ENCODE peak calls at places on chromosome 9, in nine cellular contexts. U, K, I, B, A, G, E, L and V are unnamed samples.

GRCh38 chr9:1875251-1875851 is 139.8 kb upstream of the SMARCA2 start:
- DNase-seq in B (no peak), L (no peak), U (no peak), G (no peak), K (no peak), E (no peak), A (no peak), I (no peak), V (no peak)

GRCh38 chr9:2281031-2281802 is 266.1 kb downstream of the SMARCA2 start:
- DNase-seq in U (no peak), G (no peak), E (peak; percentile 64), I (no peak), K (no peak), B (no peak), L (peak; percentile 20), A (peak; percentile 10), V (no peak)

GRCh38 chr9:79196606-79197005 is 375.2 kb upstream of the TLE4 start:
- DNase-seq in U (peak; percentile 17), E (peak; percentile 36), G (no peak), I (no peak), B (no peak), K (no peak), A (no peak), L (peak; percentile 32), V (peak; percentile 40)

GRCh38 chr9:92740446-92740961 is 24.1 kb downstream of the BICD2 start:
- DNase-seq in K (no peak), E (no peak), I (no peak), U (no peak), B (no peak), L (no peak), G (no peak), A (no peak), V (no peak)

GRCh38 chr9:128323192-128323730 is 622 bp downstream of the COQ4 start:
- DNase-seq in A (peak; percentile 61), I (no peak), G (no peak), E (peak; percentile 29), K (no peak), L (no peak), B (no peak), U (no peak), V (no peak)

GRCh38 chr9:78292026-78292425 is 4.9 kb upstream of the PSAT1 start:
- DNase-seq in K (no peak), A (no peak), L (no peak), I (no peak), U (no peak), E (no peak), G (no peak), B (no peak), V (no peak)

GRCh38 chr9:136051568-136052432 is 43.3 kb downstream of the NACC2 start:
- DNase-seq in I (peak; percentile 42), L (peak; percentile 92), B (no peak), A (peak; percentile 93), E (peak; percentile 97), G (peak; percentile 94), K (no peak), U (peak; percentile 90), V (peak; percentile 88)

GRCh38 chr9:122342323-122343050 is 28.3 kb upstream of the PTGS1 start:
- DNase-seq in K (no peak), L (no peak), A (no peak), E (no peak), I (no peak), U (no peak), B (no peak), G (no peak), V (no peak)

GRCh38 chr9:119736478-119737454 is 367.5 kb upstream of the BRINP1 start:
- DNase-seq in G (no peak), B (no peak), K (peak; percentile 61), I (no peak), U (no peak), A (no peak), L (no peak), E (no peak), V (no peak)

GRCh38 chr9:89592963-89593775 is 11.6 kb upstream of the GADD45G start:
- DNase-seq in E (peak; percentile 59), A (peak; percentile 29), K (no peak), U (peak; percentile 72), L (peak; percentile 44), G (no peak), I (no peak), B (no peak), V (no peak)

GRCh38 chr9:5799314-5799713 is 33.6 kb downstream of the ERMP1 start:
- DNase-seq in G (peak; percentile 74), U (peak; percentile 55), B (no peak), E (peak; percentile 53), K (no peak), I (no peak), A (peak; percentile 64), L (peak; percentile 73), V (peak; percentile 58)

GRCh38 chr9:75892168-75892901 is 1.9 kb downstream of the PCSK5 start:
- DNase-seq in L (peak; percentile 34), E (no peak), B (no peak), G (peak; percentile 28), I (peak; percentile 45), A (no peak), K (no peak), U (no peak), V (no peak)

GRCh38 chr9:114434878-114435311 is 47.1 kb upstream of the AKNA start:
- DNase-seq in B (no peak), A (peak; percentile 59), E (peak; percentile 36), U (peak; percentile 15), G (peak; percentile 57), K (no peak), I (no peak), L (peak; percentile 62), V (peak; percentile 16)